ENCODE peak calls at places on chromosome 13, in nine cellular contexts. T, H, C, M, X, O, R, I and K are unnamed samples.

GRCh38 chr13:44296856-44297255 is 76.8 kb upstream of the SERP2 start:
- DNase-seq in M (no peak), X (no peak), R (no peak), T (no peak), O (no peak), C (no peak), H (no peak), I (no peak), K (no peak)

GRCh38 chr13:28716511-28716910 is 2.3 kb downstream of the SLC46A3 start:
- DNase-seq in X (peak; percentile 83), T (no peak), H (peak; percentile 59), O (no peak), I (peak; percentile 49), M (no peak), C (peak; percentile 78), R (peak; percentile 77), K (no peak)

GRCh38 chr13:89380101-89380500 is 1708.9 kb downstream of the SLITRK5 start:
- DNase-seq in I (peak; percentile 64), T (no peak), R (peak; percentile 11), H (peak; percentile 25), C (no peak), O (no peak), X (no peak), M (no peak), K (no peak)

GRCh38 chr13:84894749-84895148 is 904.5 kb downstream of the SLITRK6 start:
- DNase-seq in T (no peak), H (no peak), M (peak; percentile 52), C (no peak), O (no peak), I (no peak), R (no peak), X (no peak), K (peak; percentile 37)

GRCh38 chr13:58960909-58961308 is 1202.8 kb downstream of the DIAPH3 start:
- DNase-seq in I (peak; percentile 5), H (no peak), X (peak; percentile 2), R (no peak), O (no peak), C (no peak), T (no peak), M (no peak), K (no peak)

GRCh38 chr13:41694902-41695301 is 237.6 kb downstream of the RGCC start:
- DNase-seq in X (peak; percentile 95), R (peak; percentile 25), I (peak; percentile 88), C (peak; percentile 77), T (peak; percentile 60), M (no peak), H (peak; percentile 50), O (peak; percentile 73), K (peak; percentile 47)

GRCh38 chr13:72530471-72530870 is 197.0 kb downstream of the MZT1 start:
- DNase-seq in T (no peak), R (no peak), M (no peak), C (no peak), O (no peak), I (no peak), H (no peak), X (peak; percentile 4), K (no peak)

GRCh38 chr13:111013196-111013595 is 98.3 kb upstream of the ANKRD10 start:
- DNase-seq in O (no peak), M (no peak), R (no peak), H (no peak), X (no peak), I (no peak), C (no peak), T (no peak), K (no peak)

GRCh38 chr13:78603240-78603947 is at the start of gene POU4F1:
- DNase-seq in C (no peak), M (peak; percentile 90), X (peak; percentile 11), H (peak; percentile 24), O (peak; percentile 38), I (peak; percentile 76), R (peak; percentile 69), T (no peak), K (peak; percentile 88)

GRCh38 chr13:36519432-36519831 is 87.1 kb downstream of the CCNA1 start:
- DNase-seq in T (no peak), M (no peak), R (no peak), H (no peak), X (no peak), C (no peak), O (no peak), I (no peak), K (no peak)

GRCh38 chr13:64075543-64076271 is 2660.1 kb upstream of the PCDH20 start:
- DNase-seq in C (no peak), M (no peak), R (no peak), O (no peak), T (no peak), X (no peak), H (no peak), I (no peak), K (peak; percentile 69)

GRCh38 chr13:114079601-114080536 is 52.6 kb downstream of the RASA3 start:
- DNase-seq in R (peak; percentile 5), C (peak; percentile 28), O (no peak), X (no peak), H (no peak), M (no peak), T (no peak), I (no peak), K (no peak)

GRCh38 chr13:97367427-97367826 is 66.5 kb upstream of the RAP2A start:
- DNase-seq in T (no peak), X (peak; percentile 78), O (peak; percentile 46), M (no peak), I (no peak), C (no peak), H (no peak), R (no peak), K (no peak)

GRCh38 chr13:68439821-68440220 is 1209.7 kb upstream of the PCDH9 start:
- DNase-seq in I (peak; percentile 3), C (no peak), O (no peak), H (peak; percentile 16), X (no peak), T (no peak), M (no peak), R (no peak), K (no peak)

GRCh38 chr13:102589291-102589822 is 7.4 kb upstream of the TPP2 start:
- DNase-seq in T (no peak), I (no peak), X (peak; percentile 16), H (no peak), R (no peak), M (no peak), C (no peak), O (no peak), K (no peak)

GRCh38 chr13:106155411-106155810 is 380.1 kb downstream of the EFNB2 start:
- DNase-seq in R (no peak), C (no peak), T (no peak), M (no peak), I (peak; percentile 6), H (no peak), X (peak; percentile 79), O (no peak), K (no peak)

GRCh38 chr13:88751994-88752393 is 1080.8 kb downstream of the SLITRK5 start:
- DNase-seq in I (no peak), X (no peak), C (no peak), O (no peak), M (no peak), T (no peak), R (no peak), H (no peak), K (no peak)

DNA sequence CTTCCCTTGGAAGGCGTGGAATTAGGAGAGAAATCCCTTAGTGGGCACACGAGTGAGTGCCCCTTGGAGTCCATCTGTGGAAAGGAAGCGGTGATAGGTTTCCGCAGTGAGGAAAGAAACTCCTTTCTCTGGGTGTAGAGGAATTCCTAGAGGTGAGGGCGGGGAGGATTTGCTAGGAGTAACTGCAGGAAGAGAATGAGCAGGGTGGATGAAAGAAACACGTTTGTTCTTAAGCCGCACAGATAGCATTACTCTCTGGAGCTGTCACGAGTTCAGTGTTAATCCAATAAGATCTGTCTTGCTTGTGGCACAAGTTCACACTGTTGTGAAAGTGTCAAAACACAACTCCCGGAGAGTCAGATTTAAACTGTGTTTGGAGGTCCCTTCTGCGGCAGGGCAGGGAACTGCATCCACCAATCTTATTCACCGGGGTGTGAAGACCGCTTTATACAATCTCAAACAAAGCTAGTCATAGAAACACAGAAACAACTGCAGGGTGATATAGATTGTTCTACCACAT is 1.2 kb downstream of the KL start:
- DNase-seq in M (no peak), I (peak; percentile 69), T (peak; percentile 69), O (no peak), X (peak; percentile 6), R (peak; percentile 44), H (peak; percentile 15), C (peak; percentile 50), K (peak; percentile 20)
- H3K4me3 ChIP-seq in M (peak overlapping the region; percentile 38), I (peak overlapping the region; percentile 47), T (peak overlapping the region; percentile 55), O (no peak overlapping the region), X (no peak overlapping the region), R (peak overlapping the region; percentile 45), H (no peak overlapping the region), C (peak overlapping the region; percentile 67), K (peak overlapping the region; percentile 42)

GRCh38 chr13:75373988-75374387 is 108.0 kb downstream of the TBC1D4 start:
- DNase-seq in R (no peak), M (no peak), X (no peak), O (no peak), I (no peak), H (no peak), C (no peak), T (no peak), K (no peak)
- TF ChIP-seq POLR2A in R (no peak), M (no peak), X (no peak), O (no peak), I (no peak), H (no peak), C (no peak), T (no peak), K (no peak)

DNA sequence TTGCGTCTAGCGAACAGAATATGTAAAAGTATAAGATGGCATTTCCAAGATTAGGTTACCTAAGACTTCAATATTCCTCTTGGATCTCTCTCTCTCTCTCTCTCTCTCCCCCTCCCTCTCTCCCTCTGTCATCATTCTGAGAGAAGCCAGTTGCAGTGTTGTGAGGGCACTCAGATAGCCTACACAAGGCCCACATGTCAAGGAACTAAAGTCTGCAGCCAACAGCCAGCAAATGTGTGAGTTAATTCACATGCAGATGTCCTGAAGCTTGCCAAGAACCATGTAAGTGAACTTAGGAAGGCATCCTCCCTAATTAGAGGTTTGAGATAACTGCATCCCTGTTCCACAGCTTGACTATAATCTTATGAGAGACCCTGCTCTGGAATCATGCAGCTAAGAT is 822.9 kb upstream of the PRR20A start:
- DNase-seq in I (no peak), O (no peak), R (no peak), H (no peak), C (no peak), M (no peak), T (no peak), X (no peak), K (no peak)
- H3K27ac ChIP-seq in I (no peak overlapping the region), O (no peak overlapping the region), R (no peak overlapping the region), H (no peak overlapping the region), C (no peak overlapping the region), M (no peak overlapping the region), T (no peak overlapping the region), X (no peak overlapping the region), K (no peak overlapping the region)

GRCh38 chr13:98854448-98854847 is 102.0 kb upstream of the SLC15A1 start:
- DNase-seq in X (no peak), C (no peak), M (no peak), R (no peak), T (no peak), H (no peak), I (no peak), O (no peak), K (no peak)
- H3K4me3 ChIP-seq in X (no peak overlapping the region), C (no peak overlapping the region), M (no peak overlapping the region), R (no peak overlapping the region), T (no peak overlapping the region), H (no peak overlapping the region), I (no peak overlapping the region), O (no peak overlapping the region), K (no peak overlapping the region)